ENCODE peak calls at places on chromosomes 7 and 10, in five cellular contexts. D is glutamatergic neuron, P is heart left ventricle, N is thyroid gland, V is type B pancreatic cell. X is an unnamed sample.

GRCh38 chr10:104057717-104058116 is 28.0 kb downstream of the COL17A1 start:
- DNase-seq in D (no peak), P (no peak), N (no peak), V (no peak), X (no peak)

GRCh38 chr7:129258649-129259389 is 34.0 kb downstream of the AHCYL2 start:
- DNase-seq in D (no peak), P (no peak), N (peak; percentile 83), V (no peak), X (no peak)

GRCh38 chr10:30781571-30782542 is 152.3 kb upstream of the LYZL2 start:
- DNase-seq in D (peak; percentile 36), P (no peak), N (no peak), V (no peak), X (no peak)

GRCh38 chr10:73648252-73648651 is 7.0 kb upstream of the MYOZ1 start:
- DNase-seq in D (peak; percentile 31), P (peak; percentile 42), N (no peak), V (no peak), X (no peak)

GRCh38 chr7:93228302-93228701 is 2.0 kb upstream of the HEPACAM2 start:
- DNase-seq in D (no peak), P (no peak), N (no peak), V (no peak), X (no peak)

GRCh38 chr7:43534110-43534509 is 48.8 kb upstream of the STK17A start:
- DNase-seq in D (no peak), P (no peak), N (no peak), V (no peak), X (no peak)

GRCh38 chr7:55109384-55110167 is 90.8 kb downstream of the EGFR start:
- DNase-seq in D (no peak), P (no peak), N (peak; percentile 38), V (no peak), X (no peak)

GRCh38 chr10:124350806-124351205 is 67.9 kb downstream of the OAT start:
- DNase-seq in D (no peak), P (no peak), N (no peak), V (no peak), X (no peak)

GRCh38 chr7:132351858-132352539 is 224.3 kb downstream of the PLXNA4 start:
- DNase-seq in D (no peak), P (no peak), N (no peak), V (no peak), X (no peak)

GRCh38 chr10:12925845-12926244 is 75.7 kb downstream of the CCDC3 start:
- DNase-seq in D (no peak), P (no peak), N (no peak), V (no peak), X (no peak)

GRCh38 chr10:79403441-79404230 is 41.8 kb downstream of the ZCCHC24 start:
- DNase-seq in D (peak; percentile 57), P (peak; percentile 81), N (peak; percentile 75), V (no peak), X (no peak)

GRCh38 chr10:133142523-133143199 is 17.4 kb upstream of the KNDC1 start:
- DNase-seq in D (peak; percentile 13), P (no peak), N (no peak), V (no peak), X (no peak)

GRCh38 chr10:17781856-17782255 is 27.3 kb upstream of the MRC1 start:
- DNase-seq in D (no peak), P (no peak), N (no peak), V (no peak), X (no peak)

DNA sequence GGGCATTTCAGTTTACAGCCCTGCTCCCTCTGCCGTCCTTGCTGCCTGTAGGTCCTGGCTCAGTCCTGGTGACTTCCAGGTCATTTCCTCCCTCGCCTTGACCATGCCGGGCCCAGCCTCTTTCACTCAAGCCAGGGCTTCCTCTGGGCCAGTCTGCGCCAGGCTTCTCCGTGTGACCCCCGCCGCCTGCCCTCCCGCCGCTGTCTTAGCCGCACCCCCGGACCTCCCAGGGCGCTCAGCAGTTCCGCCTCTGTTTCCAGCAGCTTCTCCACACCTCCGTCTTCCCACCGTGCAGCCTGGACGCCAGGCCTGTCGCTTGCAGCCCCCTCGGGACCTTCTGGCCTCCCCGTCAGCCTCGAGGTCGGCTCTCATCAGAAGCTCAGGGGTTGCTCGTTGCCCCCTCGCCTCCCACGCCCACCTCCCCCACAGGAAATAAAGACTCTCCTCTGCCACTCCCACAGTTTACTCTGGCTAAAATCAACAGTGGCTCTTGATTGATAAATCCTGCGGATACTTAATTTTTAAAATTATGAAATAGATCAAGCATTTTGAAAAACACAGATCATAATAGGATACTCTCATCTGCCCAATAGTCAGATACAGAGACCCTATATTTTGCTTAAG is 123.1 kb upstream of the FZD8 start:
- DNase-seq in D (peak; percentile 59), P (peak; percentile 38), N (peak; percentile 6), V (no peak), X (no peak)
- TF ChIP-seq CTCF in D (no peak), P (no peak), N (no peak), V (no peak), X (no peak)

DNA sequence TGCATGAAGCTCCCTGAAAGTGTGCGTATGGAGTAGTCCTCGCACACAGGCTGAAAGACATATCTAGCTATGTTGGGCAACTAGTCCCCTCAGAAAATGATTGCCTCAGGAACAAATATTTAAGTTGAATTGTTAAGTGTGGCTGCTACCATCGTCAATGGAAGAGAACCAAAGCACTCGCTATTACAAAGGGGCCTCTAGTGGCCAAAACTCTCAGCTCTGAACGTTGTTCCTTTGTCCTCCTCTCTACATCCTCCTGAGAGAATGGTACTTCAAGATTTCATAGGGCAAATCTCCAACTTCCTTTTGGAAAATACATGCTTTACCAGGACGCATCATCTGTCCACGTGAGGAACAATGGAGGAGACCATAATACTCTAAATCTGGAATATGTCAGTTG is 209.9 kb downstream of the NRG3 start:
- DNase-seq in D (no peak), P (no peak), N (no peak), V (no peak), X (no peak)
- TF ChIP-seq CTCF in D (no peak), P (no peak), N (no peak), V (no peak), X (no peak)

GRCh38 chr7:69772699-69773436 is 174.6 kb downstream of the AUTS2 start:
- DNase-seq in D (no peak), P (no peak), N (no peak), V (no peak), X (no peak)
- TF ChIP-seq CTCF in D (no peak), P (no peak), N (no peak), V (no peak), X (no peak)

GRCh38 chr7:148963583-148964509 is 64.5 kb downstream of the PDIA4 start:
- DNase-seq in D (no peak), P (peak; percentile 25), N (no peak), V (no peak), X (no peak)

GRCh38 chr7:148964510-148965267 is 63.6 kb downstream of the PDIA4 start:
- DNase-seq in D (no peak), P (no peak), N (no peak), V (no peak), X (no peak)

GRCh38 chr7:148962823-148963582 is 65.3 kb downstream of the PDIA4 start:
- DNase-seq in D (peak; percentile 58), P (peak; percentile 68), N (peak; percentile 66), V (no peak), X (peak; percentile 63)

GRCh38 chr7:148962515-148962822 is 65.8 kb downstream of the PDIA4 start:
- DNase-seq in D (no peak), P (no peak), N (no peak), V (no peak), X (no peak)

DNA sequence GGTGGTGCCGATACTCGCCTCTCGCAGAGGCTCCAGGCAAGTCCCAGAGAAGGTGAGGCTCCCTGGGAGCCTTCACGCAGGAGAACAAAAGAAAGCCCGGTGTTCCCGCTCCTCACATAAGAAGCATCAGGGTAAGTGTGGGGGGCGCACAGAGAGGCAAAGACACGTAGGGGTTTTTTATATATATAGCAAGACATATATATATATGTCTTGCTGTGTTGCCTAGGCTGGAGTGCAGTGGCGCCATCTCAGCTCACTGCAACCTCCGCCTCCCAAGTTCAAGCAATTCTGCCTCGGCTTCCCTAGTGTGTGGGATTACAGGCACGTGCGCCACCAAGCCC is 61.3 kb downstream of the PDIA4 start:
- DNase-seq in D (no peak), P (no peak), N (no peak), V (no peak), X (no peak)
- TF ChIP-seq CTCF in D (peak; percentile 21), P (no peak), N (no peak), V (peak; percentile 20), X (no peak)

GRCh38 chr7:46853451-46853850 is 728.5 kb downstream of the TNS3 start:
- DNase-seq in D (no peak), P (no peak), N (no peak), V (no peak), X (no peak)

GRCh38 chr7:46850563-46851325 is 731.2 kb downstream of the TNS3 start:
- DNase-seq in D (no peak), P (no peak), N (no peak), V (no peak), X (no peak)

GRCh38 chr7:46852795-46853194 is 729.1 kb downstream of the TNS3 start:
- DNase-seq in D (no peak), P (no peak), N (no peak), V (no peak), X (no peak)

GRCh38 chr7:46855851-46856250 is 726.1 kb downstream of the TNS3 start:
- DNase-seq in D (no peak), P (no peak), N (no peak), V (no peak), X (no peak)

DNA sequence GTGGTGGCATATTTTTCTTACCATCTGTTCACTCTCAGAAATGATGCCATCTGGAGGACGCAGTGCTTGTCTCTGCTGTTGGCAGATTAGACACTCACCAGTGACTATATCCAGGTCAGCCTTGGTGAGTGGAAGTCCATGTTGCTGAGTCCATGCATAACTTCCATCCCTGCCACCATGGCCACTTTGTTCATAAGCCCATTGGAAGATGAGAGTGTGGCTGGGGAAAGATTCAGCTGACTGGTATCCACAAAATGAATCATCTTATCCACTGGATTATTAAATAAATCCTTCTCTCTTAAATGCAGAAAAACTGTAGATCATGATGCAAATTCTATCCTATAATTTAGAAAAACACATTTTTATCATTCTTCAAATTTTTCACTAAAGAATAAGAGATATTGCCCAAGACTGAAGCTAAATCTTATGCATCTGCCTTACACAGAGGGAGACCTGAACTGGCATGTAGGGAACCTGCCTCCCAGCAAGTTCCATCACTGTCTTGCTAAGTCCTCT is 726.9 kb downstream of the TNS3 start:
- DNase-seq in D (no peak), P (no peak), N (no peak), V (no peak), X (no peak)
- TF ChIP-seq CTCF in D (no peak), P (no peak), N (no peak), V (no peak), X (no peak)